ENCODE peak calls at places on chromosomes 16 and 17, in ten cellular contexts. One of them, this sample, is unnamed.

GRCh38 chr17:14843086-14843795 is 421.9 kb downstream of the PMP22 start:
- DNase-seq in cardiac muscle cell: no peak
- DNase-seq in IMR-90: no peak
- DNase-seq in heart right ventricle: no peak
- DNase-seq in thyroid gland: no peak
- DNase-seq in H7: no peak
- DNase-seq in PC-9: no peak
- DNase-seq in ascending aorta: no peak
- DNase-seq in CD8-positive, alpha-beta memory T cell: no peak
- DNase-seq in fibroblast of lung: no peak
- DNase-seq in this sample: no peak

GRCh38 chr16:60811657-60812056 is 1224.6 kb downstream of the CDH8 start:
- DNase-seq in CD8-positive, alpha-beta memory T cell: no peak
- DNase-seq in fibroblast of lung: no peak
- DNase-seq in cardiac muscle cell: no peak
- DNase-seq in H7: no peak
- DNase-seq in PC-9: no peak
- DNase-seq in ascending aorta: no peak
- DNase-seq in thyroid gland: no peak
- DNase-seq in IMR-90: no peak
- DNase-seq in heart right ventricle: no peak
- DNase-seq in this sample: no peak

GRCh38 chr17:81528651-81529436 is 667 bp downstream of the FSCN2 start:
- DNase-seq in H7: no peak
- DNase-seq in cardiac muscle cell: no peak
- DNase-seq in PC-9: no peak
- DNase-seq in thyroid gland: peak; percentile 51
- DNase-seq in heart right ventricle: peak; percentile 3
- DNase-seq in ascending aorta: no peak
- DNase-seq in IMR-90: no peak
- DNase-seq in CD8-positive, alpha-beta memory T cell: no peak
- DNase-seq in fibroblast of lung: no peak
- DNase-seq in this sample: no peak

GRCh38 chr16:89646270-89646669 is 11.2 kb downstream of the CHMP1A start:
- DNase-seq in fibroblast of lung: no peak
- DNase-seq in heart right ventricle: no peak
- DNase-seq in H7: no peak
- DNase-seq in CD8-positive, alpha-beta memory T cell: no peak
- DNase-seq in ascending aorta: no peak
- DNase-seq in cardiac muscle cell: no peak
- DNase-seq in thyroid gland: no peak
- DNase-seq in IMR-90: no peak
- DNase-seq in PC-9: no peak
- DNase-seq in this sample: no peak

GRCh38 chr17:45812102-45812501 is 28.0 kb downstream of the CRHR1 start:
- DNase-seq in CD8-positive, alpha-beta memory T cell: no peak
- DNase-seq in cardiac muscle cell: no peak
- DNase-seq in heart right ventricle: no peak
- DNase-seq in PC-9: no peak
- DNase-seq in IMR-90: no peak
- DNase-seq in H7: peak; percentile 80
- DNase-seq in thyroid gland: no peak
- DNase-seq in ascending aorta: no peak
- DNase-seq in fibroblast of lung: peak; percentile 5
- DNase-seq in this sample: no peak

GRCh38 chr17:1490643-1491405 is 1.7 kb downstream of the MYO1C start:
- DNase-seq in ascending aorta: peak; percentile 81
- DNase-seq in CD8-positive, alpha-beta memory T cell: peak; percentile 75
- DNase-seq in PC-9: peak; percentile 76
- DNase-seq in H7: peak; percentile 96
- DNase-seq in fibroblast of lung: peak; percentile 34
- DNase-seq in IMR-90: no peak
- DNase-seq in thyroid gland: peak; percentile 63
- DNase-seq in cardiac muscle cell: peak; percentile 70
- DNase-seq in heart right ventricle: peak; percentile 80
- DNase-seq in this sample: peak; percentile 60

GRCh38 chr17:60792250-60792898 is 114.7 kb downstream of the BCAS3 start:
- DNase-seq in CD8-positive, alpha-beta memory T cell: no peak
- DNase-seq in fibroblast of lung: no peak
- DNase-seq in PC-9: no peak
- DNase-seq in ascending aorta: peak; percentile 75
- DNase-seq in H7: no peak
- DNase-seq in cardiac muscle cell: no peak
- DNase-seq in thyroid gland: no peak
- DNase-seq in IMR-90: no peak
- DNase-seq in heart right ventricle: no peak
- DNase-seq in this sample: no peak

GRCh38 chr17:72158895-72159885 is 38.4 kb downstream of the SOX9 start:
- DNase-seq in cardiac muscle cell: no peak
- DNase-seq in PC-9: no peak
- DNase-seq in heart right ventricle: no peak
- DNase-seq in ascending aorta: no peak
- DNase-seq in fibroblast of lung: peak; percentile 55
- DNase-seq in H7: no peak
- DNase-seq in thyroid gland: no peak
- DNase-seq in IMR-90: peak; percentile 44
- DNase-seq in CD8-positive, alpha-beta memory T cell: no peak
- DNase-seq in this sample: no peak

GRCh38 chr16:54313789-54314188 is 27.2 kb upstream of the IRX3 start:
- DNase-seq in thyroid gland: no peak
- DNase-seq in CD8-positive, alpha-beta memory T cell: no peak
- DNase-seq in heart right ventricle: no peak
- DNase-seq in ascending aorta: no peak
- DNase-seq in IMR-90: no peak
- DNase-seq in fibroblast of lung: no peak
- DNase-seq in PC-9: no peak
- DNase-seq in cardiac muscle cell: no peak
- DNase-seq in H7: no peak
- DNase-seq in this sample: no peak

GRCh38 chr17:80965606-80966005 is 26.0 kb upstream of the CHMP6 start:
- DNase-seq in ascending aorta: no peak
- DNase-seq in heart right ventricle: no peak
- DNase-seq in CD8-positive, alpha-beta memory T cell: no peak
- DNase-seq in IMR-90: no peak
- DNase-seq in thyroid gland: no peak
- DNase-seq in cardiac muscle cell: no peak
- DNase-seq in H7: no peak
- DNase-seq in fibroblast of lung: no peak
- DNase-seq in PC-9: no peak
- DNase-seq in this sample: no peak

GRCh38 chr17:13626703-13627102 is 25.0 kb upstream of the HS3ST3A1 start:
- DNase-seq in H7: no peak
- DNase-seq in PC-9: no peak
- DNase-seq in cardiac muscle cell: no peak
- DNase-seq in ascending aorta: no peak
- DNase-seq in fibroblast of lung: peak; percentile 81
- DNase-seq in CD8-positive, alpha-beta memory T cell: no peak
- DNase-seq in heart right ventricle: no peak
- DNase-seq in IMR-90: peak; percentile 91
- DNase-seq in thyroid gland: no peak
- DNase-seq in this sample: no peak

GRCh38 chr16:84178146-84178765 is 8.6 kb downstream of the TAF1C start:
- DNase-seq in IMR-90: no peak
- DNase-seq in PC-9: no peak
- DNase-seq in ascending aorta: no peak
- DNase-seq in H7: no peak
- DNase-seq in thyroid gland: no peak
- DNase-seq in cardiac muscle cell: no peak
- DNase-seq in fibroblast of lung: no peak
- DNase-seq in heart right ventricle: no peak
- DNase-seq in CD8-positive, alpha-beta memory T cell: no peak
- DNase-seq in this sample: peak; percentile 36

GRCh38 chr16:84179612-84180320 is 7.1 kb downstream of the TAF1C start:
- DNase-seq in CD8-positive, alpha-beta memory T cell: no peak
- DNase-seq in cardiac muscle cell: no peak
- DNase-seq in heart right ventricle: no peak
- DNase-seq in IMR-90: no peak
- DNase-seq in fibroblast of lung: no peak
- DNase-seq in H7: peak; percentile 44
- DNase-seq in PC-9: no peak
- DNase-seq in ascending aorta: no peak
- DNase-seq in thyroid gland: no peak
- DNase-seq in this sample: no peak

GRCh38 chr16:84176192-84177053 is 10.4 kb downstream of the TAF1C start:
- DNase-seq in thyroid gland: no peak
- DNase-seq in heart right ventricle: no peak
- DNase-seq in fibroblast of lung: no peak
- DNase-seq in IMR-90: no peak
- DNase-seq in CD8-positive, alpha-beta memory T cell: no peak
- DNase-seq in PC-9: no peak
- DNase-seq in H7: peak; percentile 45
- DNase-seq in cardiac muscle cell: no peak
- DNase-seq in ascending aorta: no peak
- DNase-seq in this sample: no peak

GRCh38 chr16:84178892-84179611 is 7.8 kb downstream of the TAF1C start:
- DNase-seq in fibroblast of lung: no peak
- DNase-seq in PC-9: no peak
- DNase-seq in H7: peak; percentile 43
- DNase-seq in IMR-90: no peak
- DNase-seq in heart right ventricle: no peak
- DNase-seq in cardiac muscle cell: no peak
- DNase-seq in thyroid gland: no peak
- DNase-seq in CD8-positive, alpha-beta memory T cell: no peak
- DNase-seq in ascending aorta: no peak
- DNase-seq in this sample: no peak

GRCh38 chr16:84177740-84178070 is 9.2 kb downstream of the TAF1C start:
- DNase-seq in PC-9: no peak
- DNase-seq in thyroid gland: no peak
- DNase-seq in H7: no peak
- DNase-seq in heart right ventricle: no peak
- DNase-seq in CD8-positive, alpha-beta memory T cell: no peak
- DNase-seq in IMR-90: peak; percentile 81
- DNase-seq in ascending aorta: no peak
- DNase-seq in cardiac muscle cell: no peak
- DNase-seq in fibroblast of lung: no peak
- DNase-seq in this sample: peak; percentile 21
- H3K36me3 ChIP-seq in PC-9: no peaks in the 10 kb centered on the region
- H3K36me3 ChIP-seq in thyroid gland: peaks cover 37% of the 10 kb centered on the region
- H3K36me3 ChIP-seq in H7: peaks cover 15% of the 10 kb centered on the region
- H3K36me3 ChIP-seq in heart right ventricle: no peaks in the 10 kb centered on the region
- H3K36me3 ChIP-seq in CD8-positive, alpha-beta memory T cell: peaks cover 8% of the 10 kb centered on the region
- H3K36me3 ChIP-seq in IMR-90: peaks cover 38% of the 10 kb centered on the region
- H3K36me3 ChIP-seq in ascending aorta: peaks cover 41% of the 10 kb centered on the region
- H3K36me3 ChIP-seq in cardiac muscle cell: peaks cover 11% of the 10 kb centered on the region
- H3K36me3 ChIP-seq in fibroblast of lung: peaks cover 22% of the 10 kb centered on the region
- H3K36me3 ChIP-seq in this sample: no peaks in the 10 kb centered on the region

GRCh38 chr17:38575781-38576180 is 30.0 kb downstream of the SRCIN1 start:
- DNase-seq in heart right ventricle: no peak
- DNase-seq in CD8-positive, alpha-beta memory T cell: no peak
- DNase-seq in cardiac muscle cell: no peak
- DNase-seq in H7: no peak
- DNase-seq in PC-9: no peak
- DNase-seq in thyroid gland: no peak
- DNase-seq in fibroblast of lung: no peak
- DNase-seq in IMR-90: no peak
- DNase-seq in ascending aorta: no peak
- DNase-seq in this sample: no peak
- H3K27me3 ChIP-seq in heart right ventricle: peaks cover 99% of the 10 kb centered on the region
- H3K27me3 ChIP-seq in CD8-positive, alpha-beta memory T cell: peaks cover 85% of the 10 kb centered on the region
- H3K27me3 ChIP-seq in cardiac muscle cell: peaks cover 71% of the 10 kb centered on the region
- H3K27me3 ChIP-seq in H7: peaks cover 97% of the 10 kb centered on the region
- H3K27me3 ChIP-seq in PC-9: no peaks in the 10 kb centered on the region
- H3K27me3 ChIP-seq in thyroid gland: peaks cover 12% of the 10 kb centered on the region
- H3K27me3 ChIP-seq in fibroblast of lung: peaks cover 71% of the 10 kb centered on the region
- H3K27me3 ChIP-seq in IMR-90: peaks cover 96% of the 10 kb centered on the region
- H3K27me3 ChIP-seq in ascending aorta: peaks cover 15% of the 10 kb centered on the region
- H3K27me3 ChIP-seq in this sample: peaks cover 27% of the 10 kb centered on the region

GRCh38 chr17:28947639-28948038 is 3.7 kb downstream of the PHF12 start:
- DNase-seq in fibroblast of lung: no peak
- DNase-seq in IMR-90: no peak
- DNase-seq in PC-9: no peak
- DNase-seq in cardiac muscle cell: no peak
- DNase-seq in ascending aorta: no peak
- DNase-seq in CD8-positive, alpha-beta memory T cell: no peak
- DNase-seq in H7: no peak
- DNase-seq in heart right ventricle: no peak
- DNase-seq in thyroid gland: no peak
- DNase-seq in this sample: no peak
- H3K36me3 ChIP-seq in fibroblast of lung: no peaks in the 10 kb centered on the region
- H3K36me3 ChIP-seq in IMR-90: peaks cover 6% of the 10 kb centered on the region
- H3K36me3 ChIP-seq in PC-9: peaks cover 47% of the 10 kb centered on the region
- H3K36me3 ChIP-seq in cardiac muscle cell: peaks cover 2% of the 10 kb centered on the region
- H3K36me3 ChIP-seq in ascending aorta: no peaks in the 10 kb centered on the region
- H3K36me3 ChIP-seq in CD8-positive, alpha-beta memory T cell: peaks cover 3% of the 10 kb centered on the region
- H3K36me3 ChIP-seq in H7: peaks cover 3% of the 10 kb centered on the region
- H3K36me3 ChIP-seq in heart right ventricle: no peaks in the 10 kb centered on the region
- H3K36me3 ChIP-seq in thyroid gland: no peaks in the 10 kb centered on the region
- H3K36me3 ChIP-seq in this sample: no peaks in the 10 kb centered on the region

GRCh38 chr17:74347646-74348045 is 14.0 kb downstream of the BTBD17 start:
- DNase-seq in cardiac muscle cell: no peak
- DNase-seq in thyroid gland: no peak
- DNase-seq in H7: no peak
- DNase-seq in ascending aorta: no peak
- DNase-seq in PC-9: no peak
- DNase-seq in heart right ventricle: no peak
- DNase-seq in CD8-positive, alpha-beta memory T cell: no peak
- DNase-seq in fibroblast of lung: no peak
- DNase-seq in IMR-90: no peak
- DNase-seq in this sample: no peak
- H3K27me3 ChIP-seq in cardiac muscle cell: peaks cover 48% of the 10 kb centered on the region
- H3K27me3 ChIP-seq in thyroid gland: no peaks in the 10 kb centered on the region
- H3K27me3 ChIP-seq in H7: peaks cover 21% of the 10 kb centered on the region
- H3K27me3 ChIP-seq in ascending aorta: no peaks in the 10 kb centered on the region
- H3K27me3 ChIP-seq in PC-9: peaks cover 87% of the 10 kb centered on the region
- H3K27me3 ChIP-seq in heart right ventricle: peaks cover 51% of the 10 kb centered on the region
- H3K27me3 ChIP-seq in CD8-positive, alpha-beta memory T cell: peaks cover 6% of the 10 kb centered on the region
- H3K27me3 ChIP-seq in fibroblast of lung: no peaks in the 10 kb centered on the region
- H3K27me3 ChIP-seq in IMR-90: peaks cover 5% of the 10 kb centered on the region
- H3K27me3 ChIP-seq in this sample: no peaks in the 10 kb centered on the region

GRCh38 chr16:68357923-68358322 is 47.1 kb downstream of the PRMT7 start:
- DNase-seq in thyroid gland: no peak
- DNase-seq in IMR-90: no peak
- DNase-seq in heart right ventricle: no peak
- DNase-seq in ascending aorta: no peak
- DNase-seq in cardiac muscle cell: no peak
- DNase-seq in CD8-positive, alpha-beta memory T cell: no peak
- DNase-seq in H7: no peak
- DNase-seq in fibroblast of lung: no peak
- DNase-seq in PC-9: no peak
- DNase-seq in this sample: no peak
- H3K36me3 ChIP-seq in thyroid gland: peaks cover 30% of the 10 kb centered on the region
- H3K36me3 ChIP-seq in IMR-90: peaks cover 45% of the 10 kb centered on the region
- H3K36me3 ChIP-seq in heart right ventricle: peaks cover 8% of the 10 kb centered on the region
- H3K36me3 ChIP-seq in ascending aorta: peaks cover 54% of the 10 kb centered on the region
- H3K36me3 ChIP-seq in cardiac muscle cell: peaks cover 14% of the 10 kb centered on the region
- H3K36me3 ChIP-seq in CD8-positive, alpha-beta memory T cell: peaks cover 7% of the 10 kb centered on the region
- H3K36me3 ChIP-seq in H7: peaks cover 17% of the 10 kb centered on the region
- H3K36me3 ChIP-seq in fibroblast of lung: peaks cover 14% of the 10 kb centered on the region
- H3K36me3 ChIP-seq in PC-9: no peaks in the 10 kb centered on the region
- H3K36me3 ChIP-seq in this sample: no peaks in the 10 kb centered on the region